ENCODE peak calls at places on chromosome 21, in nine cellular contexts. F, Y, A, Z, I, B, E, J and Q are unnamed samples.

GRCh38 chr21:25578070-25578961 is 29.0 kb downstream of the MRPL39 start:
- DNase-seq in Y (no peak), E (no peak), J (no peak), A (no peak), I (no peak), B (no peak), F (no peak), Z (peak; percentile 61), Q (no peak)

GRCh38 chr21:44771896-44772525 is 29.6 kb downstream of the UBE2G2 start:
- DNase-seq in Y (no peak), Z (no peak), B (no peak), A (no peak), F (no peak), I (no peak), E (no peak), J (no peak), Q (no peak)

GRCh38 chr21:45412909-45413581 is 8.1 kb downstream of the COL18A1 start:
- DNase-seq in Y (no peak), A (peak; percentile 23), B (no peak), Z (no peak), J (no peak), F (no peak), I (no peak), E (no peak), Q (no peak)

GRCh38 chr21:14690886-14691285 is 144.8 kb upstream of the SAMSN1 start:
- DNase-seq in J (no peak), A (no peak), Z (no peak), Y (no peak), B (no peak), I (no peak), E (no peak), F (peak; percentile 20), Q (no peak)

GRCh38 chr21:46559291-46559983 is 45.4 kb downstream of the S100B start:
- DNase-seq in I (no peak), B (peak; percentile 71), Z (no peak), J (no peak), E (no peak), A (no peak), F (no peak), Y (no peak), Q (no peak)

GRCh38 chr21:37214952-37215351 is 52.2 kb downstream of the VPS26C start:
- DNase-seq in F (no peak), E (no peak), A (no peak), Y (no peak), I (no peak), Z (no peak), J (no peak), B (no peak), Q (no peak)

GRCh38 chr21:45364464-45365185 is 40.3 kb upstream of the COL18A1 start:
- DNase-seq in Y (no peak), A (no peak), E (no peak), B (no peak), J (peak; percentile 43), I (no peak), F (no peak), Z (peak; percentile 58), Q (peak; percentile 88)

GRCh38 chr21:36584980-36585940 is 105.3 kb upstream of the CLDN14 start:
- DNase-seq in I (no peak), F (peak; percentile 57), B (peak; percentile 31), Z (no peak), J (no peak), A (no peak), E (peak; percentile 56), Y (no peak), Q (no peak)

GRCh38 chr21:19935459-19935858 is 1062.8 kb upstream of the NCAM2 start:
- DNase-seq in B (no peak), Z (no peak), J (no peak), A (no peak), E (no peak), Y (no peak), I (no peak), F (no peak), Q (no peak)

GRCh38 chr21:34576043-34576466 is 38.9 kb downstream of the RCAN1 start:
- DNase-seq in Z (no peak), A (no peak), E (no peak), F (no peak), J (no peak), Y (no peak), I (peak; percentile 51), B (no peak), Q (no peak)

GRCh38 chr21:36976882-36977651 is 10.6 kb upstream of the HLCS start:
- DNase-seq in A (peak; percentile 33), J (peak; percentile 41), B (peak; percentile 87), Y (no peak), I (peak; percentile 65), E (peak; percentile 90), F (peak; percentile 96), Z (peak; percentile 50), Q (peak; percentile 26)

GRCh38 chr21:32189688-32190483 is 89.0 kb downstream of the MIS18A start:
- DNase-seq in E (no peak), F (no peak), B (no peak), Y (no peak), J (no peak), Z (no peak), A (no peak), I (no peak), Q (no peak)

GRCh38 chr21:20802631-20803260 is 195.5 kb upstream of the NCAM2 start:
- DNase-seq in F (no peak), Y (no peak), B (no peak), Z (no peak), A (no peak), I (no peak), J (no peak), E (no peak), Q (no peak)

GRCh38 chr21:42669069-42669468 is 15.6 kb downstream of the PDE9A start:
- DNase-seq in Y (no peak), F (peak; percentile 52), E (no peak), I (no peak), Z (no peak), J (no peak), A (peak; percentile 54), B (no peak), Q (peak; percentile 49)

GRCh38 chr21:38266732-38267131 is 9.9 kb downstream of the KCNJ15 start:
- DNase-seq in B (no peak), F (peak; percentile 60), Y (no peak), J (no peak), Z (peak; percentile 85), E (no peak), A (no peak), I (peak; percentile 74), Q (peak; percentile 44)

GRCh38 chr21:35046880-35047229 is 2.2 kb downstream of the RUNX1 start:
- DNase-seq in A (no peak), I (peak; percentile 43), E (no peak), J (no peak), Y (no peak), F (no peak), B (no peak), Z (no peak), Q (peak; percentile 50)

GRCh38 chr21:36806103-36806502 is 107.2 kb downstream of the SIM2 start:
- DNase-seq in I (peak; percentile 46), F (no peak), Y (no peak), A (no peak), Z (peak; percentile 16), E (no peak), B (no peak), J (no peak), Q (no peak)

GRCh38 chr21:43269461-43269860 is 100.7 kb downstream of the CRYAA start:
- DNase-seq in Z (no peak), B (peak; percentile 54), E (peak; percentile 28), Y (no peak), J (no peak), I (no peak), A (peak; percentile 58), F (peak; percentile 23), Q (no peak)

GRCh38 chr21:32253215-32253641 is 25.6 kb downstream of the MIS18A start:
- DNase-seq in Y (peak; percentile 24), Z (no peak), A (no peak), J (no peak), I (peak; percentile 80), B (no peak), E (no peak), F (no peak), Q (no peak)

GRCh38 chr21:45562965-45563364 is 20.7 kb upstream of the SLC19A1 start:
- DNase-seq in Y (no peak), E (no peak), F (no peak), B (no peak), Z (no peak), I (peak; percentile 28), A (no peak), J (no peak), Q (no peak)

GRCh38 chr21:43354666-43355065 is 72.3 kb downstream of the SIK1 start:
- DNase-seq in Y (no peak), A (no peak), B (peak; percentile 72), E (no peak), F (no peak), Z (no peak), I (no peak), J (no peak), Q (no peak)

GRCh38 chr21:45074048-45074817 is at the start of gene ADARB1:
- DNase-seq in I (peak; percentile 90), Y (no peak), F (peak; percentile 62), A (peak; percentile 68), B (peak; percentile 85), Z (peak; percentile 53), J (no peak), E (peak; percentile 81), Q (peak; percentile 70)

GRCh38 chr21:41442496-41443186 is 16.6 kb downstream of the MX1 start:
- DNase-seq in A (no peak), B (no peak), F (no peak), E (no peak), Z (no peak), Y (no peak), J (no peak), I (no peak), Q (no peak)

GRCh38 chr21:41294548-41295231 is 21.9 kb upstream of the FAM3B start:
- DNase-seq in A (no peak), Y (no peak), I (no peak), B (no peak), Z (no peak), E (no peak), F (no peak), J (no peak), Q (no peak)

GRCh38 chr21:37145635-37146111 is 72.6 kb downstream of the TTC3 start:
- DNase-seq in I (no peak), E (peak; percentile 77), Z (peak; percentile 23), F (peak; percentile 90), J (no peak), B (no peak), A (no peak), Y (no peak), Q (peak; percentile 39)

GRCh38 chr21:45557611-45558043 is 15.4 kb upstream of the SLC19A1 start:
- DNase-seq in Z (no peak), B (no peak), E (no peak), Y (no peak), A (no peak), F (no peak), J (no peak), I (no peak), Q (no peak)

GRCh38 chr21:44888581-44889550 is 15.4 kb upstream of the PTTG1IP start:
- DNase-seq in B (no peak), Y (no peak), E (no peak), A (no peak), I (no peak), F (no peak), J (no peak), Z (no peak), Q (no peak)

GRCh38 chr21:23401278-23401677 is 2206.0 kb downstream of the MRPL39 start:
- DNase-seq in Y (no peak), Z (no peak), F (peak; percentile 61), B (no peak), J (no peak), I (no peak), A (no peak), E (peak; percentile 45), Q (no peak)

GRCh38 chr21:44423312-44423821 is 31.9 kb upstream of the LRRC3 start:
- DNase-seq in I (no peak), Z (no peak), B (peak; percentile 27), A (no peak), F (no peak), E (no peak), J (no peak), Y (no peak), Q (no peak)

GRCh38 chr21:45299864-45300785 is 12.4 kb upstream of the POFUT2 start:
- DNase-seq in Z (no peak), I (peak; percentile 56), A (no peak), J (no peak), Y (peak; percentile 71), F (no peak), B (no peak), E (no peak), Q (no peak)

GRCh38 chr21:44836666-44837471 is 19.0 kb upstream of the SUMO3 start:
- DNase-seq in Y (no peak), I (peak; percentile 60), B (no peak), E (no peak), J (peak; percentile 19), A (no peak), F (peak; percentile 35), Z (no peak), Q (peak; percentile 23)